ENCODE peak calls at places on chromosomes 6 and 20, in six cellular contexts. One of them, this sample, is unnamed.

GRCh38 chr6:84639396-84639795 is 125.0 kb downstream of the TBX18 start:
- DNase-seq in heart left ventricle: no peak
- DNase-seq in adrenal gland: no peak
- DNase-seq in uterus: no peak
- DNase-seq in AG04450: no peak
- DNase-seq in CD4-positive, CD25-positive, alpha-beta regulatory T cell: no peak
- DNase-seq in this sample: no peak

GRCh38 chr20:21615617-21616080 is 89.8 kb upstream of the PAX1 start:
- DNase-seq in uterus: peak
- DNase-seq in adrenal gland: peak
- DNase-seq in CD4-positive, CD25-positive, alpha-beta regulatory T cell: no peak
- DNase-seq in AG04450: no peak
- DNase-seq in heart left ventricle: peak
- DNase-seq in this sample: peak

GRCh38 chr6:77678048-77678447 is 25.2 kb downstream of the MEI4 start:
- DNase-seq in AG04450: no peak
- DNase-seq in heart left ventricle: no peak
- DNase-seq in adrenal gland: no peak
- DNase-seq in CD4-positive, CD25-positive, alpha-beta regulatory T cell: no peak
- DNase-seq in uterus: no peak
- DNase-seq in this sample: no peak

GRCh38 chr6:35600659-35601125 is 88.0 kb upstream of the TULP1 start:
- DNase-seq in uterus: no peak
- DNase-seq in heart left ventricle: no peak
- DNase-seq in adrenal gland: no peak
- DNase-seq in AG04450: no peak
- DNase-seq in CD4-positive, CD25-positive, alpha-beta regulatory T cell: no peak
- DNase-seq in this sample: no peak

GRCh38 chr6:151400473-151400872 is 9.1 kb upstream of the ZBTB2 start:
- DNase-seq in adrenal gland: no peak
- DNase-seq in heart left ventricle: no peak
- DNase-seq in AG04450: no peak
- DNase-seq in uterus: no peak
- DNase-seq in CD4-positive, CD25-positive, alpha-beta regulatory T cell: no peak
- DNase-seq in this sample: no peak

GRCh38 chr20:20022498-20022897 is 5.3 kb downstream of the NAA20 start:
- DNase-seq in uterus: no peak
- DNase-seq in adrenal gland: no peak
- DNase-seq in AG04450: no peak
- DNase-seq in heart left ventricle: no peak
- DNase-seq in CD4-positive, CD25-positive, alpha-beta regulatory T cell: no peak
- DNase-seq in this sample: no peak

GRCh38 chr20:36099106-36099505 is 55.4 kb upstream of the EPB41L1 start:
- DNase-seq in CD4-positive, CD25-positive, alpha-beta regulatory T cell: no peak
- DNase-seq in AG04450: no peak
- DNase-seq in uterus: no peak
- DNase-seq in adrenal gland: no peak
- DNase-seq in heart left ventricle: no peak
- DNase-seq in this sample: no peak

GRCh38 chr20:41654884-41655283 is 36.7 kb upstream of the CHD6 start:
- DNase-seq in adrenal gland: no peak
- DNase-seq in CD4-positive, CD25-positive, alpha-beta regulatory T cell: no peak
- DNase-seq in uterus: no peak
- DNase-seq in heart left ventricle: no peak
- DNase-seq in AG04450: no peak
- DNase-seq in this sample: no peak

GRCh38 chr20:24079661-24080412 is 91.3 kb upstream of the GGTLC1 start:
- DNase-seq in heart left ventricle: no peak
- DNase-seq in CD4-positive, CD25-positive, alpha-beta regulatory T cell: no peak
- DNase-seq in uterus: no peak
- DNase-seq in AG04450: no peak
- DNase-seq in adrenal gland: no peak
- DNase-seq in this sample: no peak

GRCh38 chr6:53306819-53307347 is 41.9 kb downstream of the ELOVL5 start:
- DNase-seq in uterus: no peak
- DNase-seq in AG04450: no peak
- DNase-seq in CD4-positive, CD25-positive, alpha-beta regulatory T cell: no peak
- DNase-seq in adrenal gland: no peak
- DNase-seq in heart left ventricle: no peak
- DNase-seq in this sample: no peak

GRCh38 chr6:143857651-143858050 is 6.6 kb upstream of the ZC2HC1B start:
- DNase-seq in adrenal gland: no peak
- DNase-seq in uterus: no peak
- DNase-seq in heart left ventricle: no peak
- DNase-seq in AG04450: no peak
- DNase-seq in CD4-positive, CD25-positive, alpha-beta regulatory T cell: no peak
- DNase-seq in this sample: no peak

GRCh38 chr20:19775353-19776201 is 17.5 kb downstream of the RIN2 start:
- DNase-seq in adrenal gland: no peak
- DNase-seq in CD4-positive, CD25-positive, alpha-beta regulatory T cell: no peak
- DNase-seq in AG04450: no peak
- DNase-seq in heart left ventricle: no peak
- DNase-seq in uterus: no peak
- DNase-seq in this sample: peak

GRCh38 chr6:69974193-69974592 is 107.8 kb downstream of the COL19A1 start:
- DNase-seq in adrenal gland: no peak
- DNase-seq in CD4-positive, CD25-positive, alpha-beta regulatory T cell: no peak
- DNase-seq in uterus: no peak
- DNase-seq in heart left ventricle: peak
- DNase-seq in AG04450: no peak
- DNase-seq in this sample: no peak

GRCh38 chr6:135438907-135439535 is 58.5 kb downstream of the AHI1 start:
- DNase-seq in heart left ventricle: no peak
- DNase-seq in uterus: no peak
- DNase-seq in AG04450: no peak
- DNase-seq in CD4-positive, CD25-positive, alpha-beta regulatory T cell: no peak
- DNase-seq in adrenal gland: no peak
- DNase-seq in this sample: no peak

GRCh38 chr6:114063956-114064355 is 93.0 kb upstream of the HDAC2 start:
- DNase-seq in AG04450: no peak
- DNase-seq in CD4-positive, CD25-positive, alpha-beta regulatory T cell: no peak
- DNase-seq in uterus: no peak
- DNase-seq in adrenal gland: no peak
- DNase-seq in heart left ventricle: no peak
- DNase-seq in this sample: no peak

GRCh38 chr6:44606506-44606905 is 219.0 kb downstream of the CDC5L start:
- DNase-seq in heart left ventricle: peak
- DNase-seq in AG04450: no peak
- DNase-seq in adrenal gland: no peak
- DNase-seq in CD4-positive, CD25-positive, alpha-beta regulatory T cell: no peak
- DNase-seq in uterus: no peak
- DNase-seq in this sample: no peak

GRCh38 chr6:148021135-148021534 is 321.5 kb upstream of the SASH1 start:
- DNase-seq in AG04450: no peak
- DNase-seq in uterus: no peak
- DNase-seq in heart left ventricle: no peak
- DNase-seq in adrenal gland: no peak
- DNase-seq in CD4-positive, CD25-positive, alpha-beta regulatory T cell: no peak
- DNase-seq in this sample: no peak

GRCh38 chr6:34836451-34836850 is 44.6 kb downstream of the BLTP3A start:
- DNase-seq in uterus: no peak
- DNase-seq in adrenal gland: no peak
- DNase-seq in AG04450: no peak
- DNase-seq in heart left ventricle: no peak
- DNase-seq in CD4-positive, CD25-positive, alpha-beta regulatory T cell: no peak
- DNase-seq in this sample: no peak

GRCh38 chr6:135488023-135488422 is 9.5 kb downstream of the AHI1 start:
- DNase-seq in CD4-positive, CD25-positive, alpha-beta regulatory T cell: no peak
- DNase-seq in AG04450: no peak
- DNase-seq in adrenal gland: no peak
- DNase-seq in uterus: no peak
- DNase-seq in heart left ventricle: no peak
- DNase-seq in this sample: no peak

GRCh38 chr20:46960536-46960935 is 65.9 kb downstream of the EYA2 start:
- DNase-seq in adrenal gland: no peak
- DNase-seq in heart left ventricle: no peak
- DNase-seq in AG04450: no peak
- DNase-seq in CD4-positive, CD25-positive, alpha-beta regulatory T cell: no peak
- DNase-seq in uterus: no peak
- DNase-seq in this sample: no peak

GRCh38 chr6:35311390-35312075 is 13.9 kb downstream of the DEF6 start:
- DNase-seq in CD4-positive, CD25-positive, alpha-beta regulatory T cell: peak
- DNase-seq in AG04450: no peak
- DNase-seq in heart left ventricle: no peak
- DNase-seq in uterus: no peak
- DNase-seq in adrenal gland: no peak
- DNase-seq in this sample: no peak

GRCh38 chr6:161631676-161632194 is 357.9 kb upstream of the AGPAT4 start:
- DNase-seq in AG04450: no peak
- DNase-seq in heart left ventricle: no peak
- DNase-seq in uterus: no peak
- DNase-seq in adrenal gland: no peak
- DNase-seq in CD4-positive, CD25-positive, alpha-beta regulatory T cell: no peak
- DNase-seq in this sample: no peak

DNA sequence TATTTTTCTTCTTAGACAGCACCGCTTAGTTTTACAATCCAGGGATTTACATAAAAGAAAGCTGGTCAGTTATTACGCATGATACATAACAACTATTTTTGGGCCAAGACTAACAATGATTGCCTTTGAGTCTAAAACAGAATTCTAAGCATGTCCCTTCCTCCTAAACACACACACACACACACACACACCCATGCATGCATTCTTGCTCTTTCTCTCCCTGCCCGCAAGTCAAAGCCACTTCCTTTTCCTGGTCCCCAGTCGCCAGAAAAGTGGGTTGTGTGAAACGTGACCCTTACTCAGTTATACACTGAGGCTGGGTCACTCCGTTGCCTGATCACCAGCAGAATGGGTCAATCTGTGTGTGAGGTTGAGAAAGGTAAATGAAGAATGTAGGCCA is 31.4 kb downstream of the FYN start:
- DNase-seq in CD4-positive, CD25-positive, alpha-beta regulatory T cell: no peak
- DNase-seq in uterus: no peak
- DNase-seq in adrenal gland: no peak
- DNase-seq in heart left ventricle: no peak
- DNase-seq in AG04450: no peak
- DNase-seq in this sample: peak
- H3K27ac ChIP-seq in CD4-positive, CD25-positive, alpha-beta regulatory T cell: peak
- H3K27ac ChIP-seq in uterus: no peak
- H3K27ac ChIP-seq in adrenal gland: no peak
- H3K27ac ChIP-seq in heart left ventricle: no peak
- H3K27ac ChIP-seq in AG04450: no peak
- H3K27ac ChIP-seq in this sample: peak

GRCh38 chr20:62388839-62389600 is 2.1 kb downstream of the RPS21 start:
- DNase-seq in heart left ventricle: no peak
- DNase-seq in uterus: no peak
- DNase-seq in CD4-positive, CD25-positive, alpha-beta regulatory T cell: no peak
- DNase-seq in AG04450: no peak
- DNase-seq in adrenal gland: no peak
- DNase-seq in this sample: no peak
- H3K4me3 ChIP-seq in heart left ventricle: no peak
- H3K4me3 ChIP-seq in uterus: no peak
- H3K4me3 ChIP-seq in CD4-positive, CD25-positive, alpha-beta regulatory T cell: no peak
- H3K4me3 ChIP-seq in AG04450: peak
- H3K4me3 ChIP-seq in adrenal gland: no peak
- H3K4me3 ChIP-seq in this sample: no peak

GRCh38 chr20:62544505-62545055 is 68.8 kb upstream of the GATA5 start:
- DNase-seq in uterus: no peak
- DNase-seq in heart left ventricle: no peak
- DNase-seq in AG04450: no peak
- DNase-seq in CD4-positive, CD25-positive, alpha-beta regulatory T cell: no peak
- DNase-seq in adrenal gland: no peak
- DNase-seq in this sample: no peak

GRCh38 chr20:62545271-62545670 is 69.5 kb upstream of the GATA5 start:
- DNase-seq in adrenal gland: no peak
- DNase-seq in CD4-positive, CD25-positive, alpha-beta regulatory T cell: no peak
- DNase-seq in heart left ventricle: no peak
- DNase-seq in uterus: no peak
- DNase-seq in AG04450: no peak
- DNase-seq in this sample: no peak

GRCh38 chr20:62542862-62543261 is 67.1 kb upstream of the GATA5 start:
- DNase-seq in adrenal gland: no peak
- DNase-seq in CD4-positive, CD25-positive, alpha-beta regulatory T cell: no peak
- DNase-seq in uterus: no peak
- DNase-seq in AG04450: no peak
- DNase-seq in heart left ventricle: no peak
- DNase-seq in this sample: no peak

GRCh38 chr20:62545901-62546525 is 70.2 kb upstream of the GATA5 start:
- DNase-seq in heart left ventricle: no peak
- DNase-seq in CD4-positive, CD25-positive, alpha-beta regulatory T cell: no peak
- DNase-seq in adrenal gland: no peak
- DNase-seq in AG04450: no peak
- DNase-seq in uterus: no peak
- DNase-seq in this sample: no peak

GRCh38 chr20:62543470-62544302 is 67.9 kb upstream of the GATA5 start:
- DNase-seq in adrenal gland: no peak
- DNase-seq in CD4-positive, CD25-positive, alpha-beta regulatory T cell: no peak
- DNase-seq in uterus: peak
- DNase-seq in AG04450: no peak
- DNase-seq in heart left ventricle: no peak
- DNase-seq in this sample: no peak
- H3K27ac ChIP-seq in adrenal gland: no peak
- H3K27ac ChIP-seq in CD4-positive, CD25-positive, alpha-beta regulatory T cell: no peak
- H3K27ac ChIP-seq in uterus: no peak
- H3K27ac ChIP-seq in AG04450: no peak
- H3K27ac ChIP-seq in heart left ventricle: no peak
- H3K27ac ChIP-seq in this sample: no peak

GRCh38 chr20:60087563-60088105 is 129.4 kb downstream of the CDH26 start:
- DNase-seq in heart left ventricle: no peak
- DNase-seq in AG04450: no peak
- DNase-seq in CD4-positive, CD25-positive, alpha-beta regulatory T cell: no peak
- DNase-seq in uterus: no peak
- DNase-seq in adrenal gland: no peak
- DNase-seq in this sample: no peak

GRCh38 chr20:60091284-60091683 is 133.1 kb downstream of the CDH26 start:
- DNase-seq in adrenal gland: no peak
- DNase-seq in AG04450: no peak
- DNase-seq in CD4-positive, CD25-positive, alpha-beta regulatory T cell: no peak
- DNase-seq in uterus: no peak
- DNase-seq in heart left ventricle: no peak
- DNase-seq in this sample: no peak

GRCh38 chr20:60085551-60086132 is 127.4 kb downstream of the CDH26 start:
- DNase-seq in CD4-positive, CD25-positive, alpha-beta regulatory T cell: no peak
- DNase-seq in AG04450: no peak
- DNase-seq in uterus: no peak
- DNase-seq in heart left ventricle: no peak
- DNase-seq in adrenal gland: no peak
- DNase-seq in this sample: no peak

GRCh38 chr20:60088236-60088635 is 130.0 kb downstream of the CDH26 start:
- DNase-seq in heart left ventricle: no peak
- DNase-seq in uterus: no peak
- DNase-seq in adrenal gland: no peak
- DNase-seq in CD4-positive, CD25-positive, alpha-beta regulatory T cell: no peak
- DNase-seq in AG04450: no peak
- DNase-seq in this sample: no peak

GRCh38 chr20:60086936-60087562 is 128.8 kb downstream of the CDH26 start:
- DNase-seq in uterus: no peak
- DNase-seq in adrenal gland: no peak
- DNase-seq in heart left ventricle: no peak
- DNase-seq in AG04450: no peak
- DNase-seq in CD4-positive, CD25-positive, alpha-beta regulatory T cell: no peak
- DNase-seq in this sample: no peak
- H3K4me3 ChIP-seq in uterus: no peak
- H3K4me3 ChIP-seq in adrenal gland: no peak
- H3K4me3 ChIP-seq in heart left ventricle: peak
- H3K4me3 ChIP-seq in AG04450: no peak
- H3K4me3 ChIP-seq in CD4-positive, CD25-positive, alpha-beta regulatory T cell: no peak
- H3K4me3 ChIP-seq in this sample: no peak

This sample was measured in SJSA1.